ENCODE peak calls at places on chromosomes 2 and 18, in four cellular contexts. One of them, this sample, is unnamed.

GRCh38 chr18:48456838-48457237 is 47.7 kb upstream of the ZBTB7C start:
- DNase-seq in fibroblast of the aortic adventitia: no peak
- DNase-seq in Calu3: no peak
- DNase-seq in stomach: no peak
- DNase-seq in this sample: no peak

GRCh38 chr2:20450201-20451108 is 3.6 kb downstream of the RHOB start:
- DNase-seq in fibroblast of the aortic adventitia: peak
- DNase-seq in Calu3: peak
- DNase-seq in stomach: peak
- DNase-seq in this sample: no peak

GRCh38 chr2:130393318-130393910 is 37.6 kb downstream of the PTPN18 start:
- DNase-seq in fibroblast of the aortic adventitia: no peak
- DNase-seq in Calu3: no peak
- DNase-seq in stomach: no peak
- DNase-seq in this sample: no peak

GRCh38 chr2:181742908-181743722 is 62.8 kb upstream of the NEUROD1 start:
- DNase-seq in fibroblast of the aortic adventitia: peak
- DNase-seq in Calu3: peak
- DNase-seq in stomach: peak
- DNase-seq in this sample: no peak

GRCh38 chr18:49648811-49649210 is 87.0 kb downstream of the LIPG start:
- DNase-seq in fibroblast of the aortic adventitia: no peak
- DNase-seq in Calu3: no peak
- DNase-seq in stomach: no peak
- DNase-seq in this sample: no peak

GRCh38 chr2:38602136-38602731 is 494 bp downstream of the HNRNPLL start:
- DNase-seq in fibroblast of the aortic adventitia: no peak
- DNase-seq in Calu3: peak
- DNase-seq in stomach: peak
- DNase-seq in this sample: peak

GRCh38 chr2:132659331-132659730 is 10.7 kb downstream of the LYPD1 start:
- DNase-seq in fibroblast of the aortic adventitia: no peak
- DNase-seq in Calu3: no peak
- DNase-seq in stomach: no peak
- DNase-seq in this sample: no peak

GRCh38 chr2:120620025-120620793 is 115.5 kb upstream of the GLI2 start:
- DNase-seq in fibroblast of the aortic adventitia: peak
- DNase-seq in Calu3: no peak
- DNase-seq in stomach: no peak
- DNase-seq in this sample: no peak

GRCh38 chr2:101368371-101368770 is 18.9 kb downstream of the CREG2 start:
- DNase-seq in fibroblast of the aortic adventitia: no peak
- DNase-seq in Calu3: no peak
- DNase-seq in stomach: no peak
- DNase-seq in this sample: no peak

GRCh38 chr18:23306842-23307241 is 146.2 kb upstream of the RIOK3 start:
- DNase-seq in fibroblast of the aortic adventitia: no peak
- DNase-seq in Calu3: no peak
- DNase-seq in stomach: no peak
- DNase-seq in this sample: peak

GRCh38 chr18:25787281-25787680 is 303.1 kb downstream of the SS18 start:
- DNase-seq in fibroblast of the aortic adventitia: no peak
- DNase-seq in Calu3: no peak
- DNase-seq in stomach: no peak
- DNase-seq in this sample: no peak

GRCh38 chr18:59691996-59692395 is 5.2 kb downstream of the CCBE1 start:
- DNase-seq in fibroblast of the aortic adventitia: no peak
- DNase-seq in Calu3: no peak
- DNase-seq in stomach: no peak
- DNase-seq in this sample: no peak

GRCh38 chr2:98822301-98823164 is 91.6 kb upstream of the MGAT4A start:
- DNase-seq in fibroblast of the aortic adventitia: no peak
- DNase-seq in Calu3: no peak
- DNase-seq in stomach: peak
- DNase-seq in this sample: no peak

GRCh38 chr2:28602136-28602660 is 106.3 kb downstream of the PLB1 start:
- DNase-seq in fibroblast of the aortic adventitia: no peak
- DNase-seq in Calu3: no peak
- DNase-seq in stomach: no peak
- DNase-seq in this sample: no peak

GRCh38 chr2:234451242-234451641 is 45.6 kb downstream of the ARL4C start:
- DNase-seq in fibroblast of the aortic adventitia: no peak
- DNase-seq in Calu3: no peak
- DNase-seq in stomach: no peak
- DNase-seq in this sample: no peak

GRCh38 chr18:79642626-79643025 is 37.0 kb upstream of the CTDP1 start:
- DNase-seq in fibroblast of the aortic adventitia: peak
- DNase-seq in Calu3: no peak
- DNase-seq in stomach: no peak
- DNase-seq in this sample: no peak

GRCh38 chr18:12745095-12745820 is 42.4 kb downstream of the PSMG2 start:
- DNase-seq in fibroblast of the aortic adventitia: no peak
- DNase-seq in Calu3: no peak
- DNase-seq in stomach: no peak
- DNase-seq in this sample: no peak

GRCh38 chr18:59459352-59460059 is 100.4 kb upstream of the LMAN1 start:
- DNase-seq in fibroblast of the aortic adventitia: peak
- DNase-seq in Calu3: no peak
- DNase-seq in stomach: no peak
- DNase-seq in this sample: no peak

GRCh38 chr2:20169796-20170467 is 55.0 kb downstream of the SDC1 start:
- DNase-seq in fibroblast of the aortic adventitia: peak
- DNase-seq in Calu3: no peak
- DNase-seq in stomach: peak
- DNase-seq in this sample: no peak

GRCh38 chr2:29519996-29520395 is 401.4 kb downstream of the ALK start:
- DNase-seq in fibroblast of the aortic adventitia: peak
- DNase-seq in Calu3: no peak
- DNase-seq in stomach: no peak
- DNase-seq in this sample: no peak

GRCh38 chr18:48790226-48790863 is 160.4 kb downstream of the SMAD7 start:
- DNase-seq in fibroblast of the aortic adventitia: no peak
- DNase-seq in Calu3: peak
- DNase-seq in stomach: peak
- DNase-seq in this sample: no peak

GRCh38 chr18:25759111-25759510 is 331.3 kb downstream of the SS18 start:
- DNase-seq in fibroblast of the aortic adventitia: peak
- DNase-seq in Calu3: no peak
- DNase-seq in stomach: no peak
- DNase-seq in this sample: no peak

GRCh38 chr2:230893881-230894781 is 29.4 kb downstream of the ITM2C start:
- DNase-seq in fibroblast of the aortic adventitia: no peak
- DNase-seq in Calu3: no peak
- DNase-seq in stomach: no peak
- DNase-seq in this sample: no peak

GRCh38 chr2:196274387-196274809 is 103.0 kb upstream of the STK17B start:
- DNase-seq in fibroblast of the aortic adventitia: peak
- DNase-seq in Calu3: peak
- DNase-seq in stomach: no peak
- DNase-seq in this sample: no peak

GRCh38 chr2:164599954-164600589 is 21.2 kb downstream of the GRB14 start:
- DNase-seq in fibroblast of the aortic adventitia: peak
- DNase-seq in Calu3: peak
- DNase-seq in stomach: peak
- DNase-seq in this sample: no peak

GRCh38 chr2:105929506-105929905 is 184.8 kb downstream of the NCK2 start:
- DNase-seq in fibroblast of the aortic adventitia: no peak
- DNase-seq in Calu3: no peak
- DNase-seq in stomach: peak
- DNase-seq in this sample: no peak

GRCh38 chr2:100321181-100321880 is 970 bp downstream of the LONRF2 start:
- DNase-seq in fibroblast of the aortic adventitia: peak
- DNase-seq in Calu3: peak
- DNase-seq in stomach: peak
- DNase-seq in this sample: peak
- TF ChIP-seq CTCF in fibroblast of the aortic adventitia: peak
- TF ChIP-seq CTCF in Calu3: peak
- TF ChIP-seq CTCF in stomach: peak
- TF ChIP-seq CTCF in this sample: peak

GRCh38 chr2:70005752-70006446 is 44.5 kb upstream of the ASPRV1 start:
- DNase-seq in fibroblast of the aortic adventitia: no peak
- DNase-seq in Calu3: no peak
- DNase-seq in stomach: no peak
- DNase-seq in this sample: no peak
- TF ChIP-seq CTCF in fibroblast of the aortic adventitia: no peak
- TF ChIP-seq CTCF in Calu3: no peak
- TF ChIP-seq CTCF in stomach: no peak
- TF ChIP-seq CTCF in this sample: no peak

DNA sequence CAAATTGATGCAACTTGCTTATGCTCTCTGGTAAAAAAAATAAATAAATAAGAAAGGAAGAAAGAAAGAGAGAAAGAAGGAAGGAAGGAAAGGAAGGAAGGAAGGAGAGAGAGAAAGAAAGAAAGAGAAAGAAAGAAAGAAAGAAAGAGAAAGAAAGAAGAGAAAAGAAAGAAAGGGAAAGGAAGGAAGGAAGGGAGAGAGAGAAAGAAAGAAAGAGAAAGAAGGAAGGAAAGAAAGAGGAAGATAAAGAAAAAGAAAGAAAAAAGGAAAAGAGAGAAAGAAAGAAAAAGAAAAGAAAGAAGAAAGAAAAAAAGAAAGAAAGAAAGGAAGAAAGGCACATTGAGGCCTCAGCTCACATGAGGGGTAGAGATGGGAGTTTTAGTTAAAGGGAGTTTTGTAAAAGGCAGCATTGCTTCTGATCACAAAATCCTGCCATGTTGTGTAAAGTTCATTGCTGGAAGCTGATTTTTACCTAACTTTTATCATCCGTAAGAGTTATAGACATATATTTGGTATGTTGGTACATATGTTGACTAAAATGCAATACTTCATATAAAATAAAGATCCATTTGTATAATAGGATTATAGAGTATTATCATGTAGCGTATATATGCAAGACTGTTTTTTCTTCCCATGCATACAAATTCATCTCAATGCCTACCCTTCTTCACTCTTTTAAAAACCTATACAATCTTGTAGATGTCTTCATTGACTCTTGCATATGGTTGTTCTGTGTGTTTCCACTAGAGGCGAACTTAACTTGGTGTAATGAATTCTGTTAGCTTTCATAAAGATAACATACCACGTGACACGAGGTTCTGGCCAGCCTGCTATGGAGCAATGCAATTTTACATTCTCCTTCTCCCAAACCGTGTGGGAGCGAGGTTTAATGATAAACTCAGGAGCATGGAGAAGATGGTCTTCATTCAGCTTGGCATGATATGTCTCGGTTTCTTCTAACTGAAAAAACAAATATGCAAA is 32.8 kb downstream of the MYOM1 start:
- DNase-seq in fibroblast of the aortic adventitia: peak
- DNase-seq in Calu3: peak
- DNase-seq in stomach: no peak
- DNase-seq in this sample: no peak
- TF ChIP-seq CTCF in fibroblast of the aortic adventitia: peak
- TF ChIP-seq CTCF in Calu3: no peak
- TF ChIP-seq CTCF in stomach: no peak
- TF ChIP-seq CTCF in this sample: peak

GRCh38 chr2:112254466-112255240 is at the start of gene ZC3H8:
- DNase-seq in fibroblast of the aortic adventitia: peak
- DNase-seq in Calu3: peak
- DNase-seq in stomach: peak
- DNase-seq in this sample: peak
- TF ChIP-seq CTCF in fibroblast of the aortic adventitia: no peak
- TF ChIP-seq CTCF in Calu3: peak
- TF ChIP-seq CTCF in stomach: no peak
- TF ChIP-seq CTCF in this sample: no peak

DNA sequence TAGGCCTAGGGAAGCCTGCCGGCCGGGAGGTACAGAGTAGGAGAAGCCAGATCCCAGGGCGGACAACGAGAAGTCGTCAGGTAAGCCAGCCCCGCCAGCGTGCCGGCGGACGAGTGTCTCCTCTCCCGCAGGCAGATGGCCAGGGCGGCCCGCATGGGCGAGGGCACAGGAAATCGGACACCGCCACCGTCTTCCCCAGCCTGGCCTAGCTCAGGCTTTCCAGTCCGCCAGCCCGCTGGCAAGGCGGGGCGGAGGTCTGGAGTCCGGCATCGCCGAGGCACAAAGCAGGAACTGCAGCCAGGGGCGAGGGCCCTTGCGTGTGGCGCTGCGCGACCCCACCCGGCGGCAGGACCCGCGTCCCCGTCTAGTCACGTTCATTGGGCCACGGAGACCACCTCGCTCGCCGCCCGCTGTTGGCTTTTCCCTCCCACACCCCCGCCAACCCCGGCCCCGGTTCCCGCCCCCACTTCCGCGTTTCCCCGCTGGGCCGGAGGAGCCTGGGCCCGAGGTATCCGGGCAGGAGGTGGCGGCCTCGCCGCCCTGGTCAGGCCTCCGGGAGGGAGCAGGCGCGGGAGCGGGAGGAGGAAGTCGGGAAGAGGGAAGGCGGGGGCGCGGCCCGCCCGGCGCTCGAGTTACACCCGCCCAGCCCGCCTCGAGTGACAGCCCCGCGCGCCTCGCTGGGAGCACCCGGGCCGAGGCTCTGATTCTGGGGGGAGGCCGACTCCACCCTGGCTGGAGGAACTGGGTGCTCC is at the start of gene GPD2:
- DNase-seq in fibroblast of the aortic adventitia: peak
- DNase-seq in Calu3: peak
- DNase-seq in stomach: peak
- DNase-seq in this sample: peak
- TF ChIP-seq CTCF in fibroblast of the aortic adventitia: no peak
- TF ChIP-seq CTCF in Calu3: no peak
- TF ChIP-seq CTCF in stomach: no peak
- TF ChIP-seq CTCF in this sample: peak

GRCh38 chr2:25276569-25277465 is 64.9 kb downstream of the DNMT3A start:
- DNase-seq in fibroblast of the aortic adventitia: no peak
- DNase-seq in Calu3: peak
- DNase-seq in stomach: peak
- DNase-seq in this sample: no peak
- TF ChIP-seq CTCF in fibroblast of the aortic adventitia: peak
- TF ChIP-seq CTCF in Calu3: peak
- TF ChIP-seq CTCF in stomach: peak
- TF ChIP-seq CTCF in this sample: peak

DNA sequence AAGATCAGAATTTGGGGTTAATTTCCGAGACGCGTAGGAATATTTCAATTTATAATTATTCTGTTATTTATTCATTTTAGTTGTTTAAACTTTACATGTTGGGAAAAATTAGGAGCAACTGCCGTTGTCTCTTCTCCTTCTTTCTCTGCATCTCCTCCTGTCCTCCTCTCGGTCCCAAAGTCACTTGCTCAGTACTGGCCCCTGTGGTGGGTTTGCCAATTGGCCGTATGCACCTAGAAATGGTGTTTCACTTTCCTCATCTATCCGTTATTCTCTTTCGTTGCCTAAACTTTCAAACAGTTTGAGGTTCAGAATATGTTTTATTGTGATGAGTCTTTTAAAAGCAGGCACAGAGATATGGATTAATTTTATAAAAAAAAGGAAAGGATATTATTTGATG is 517.9 kb downstream of the PLCL1 start:
- DNase-seq in fibroblast of the aortic adventitia: no peak
- DNase-seq in Calu3: peak
- DNase-seq in stomach: no peak
- DNase-seq in this sample: no peak
- TF ChIP-seq CTCF in fibroblast of the aortic adventitia: peak
- TF ChIP-seq CTCF in Calu3: peak
- TF ChIP-seq CTCF in stomach: no peak
- TF ChIP-seq CTCF in this sample: peak

GRCh38 chr2:63486861-63487290 is 101.4 kb downstream of the WDPCP start:
- DNase-seq in fibroblast of the aortic adventitia: no peak
- DNase-seq in Calu3: no peak
- DNase-seq in stomach: no peak
- DNase-seq in this sample: no peak
- TF ChIP-seq CTCF in fibroblast of the aortic adventitia: no peak
- TF ChIP-seq CTCF in Calu3: peak
- TF ChIP-seq CTCF in stomach: no peak
- TF ChIP-seq CTCF in this sample: no peak

This sample was measured in type B pancreatic cell.